ENCODE peak calls at places on chromosomes 1 and 21, in six cellular contexts. C, N, D, H, V and A are unnamed samples.

GRCh38 chr1:184156521-184157395 is 105.2 kb downstream of the TSEN15 start:
- DNase-seq in C (no peak), N (peak; percentile 77), D (no peak), H (no peak), V (peak; percentile 7), A (no peak)

GRCh38 chr1:245311887-245312286 is 157.1 kb downstream of the KIF26B start:
- DNase-seq in C (no peak), N (peak; percentile 16), D (no peak), H (no peak), V (no peak), A (no peak)

GRCh38 chr1:49163041-49163440 is 386.4 kb upstream of the BEND5 start:
- DNase-seq in C (no peak), N (no peak), D (no peak), H (no peak), V (no peak), A (no peak)

GRCh38 chr1:241228339-241228738 is 128.7 kb downstream of the RGS7 start:
- DNase-seq in C (no peak), N (no peak), D (no peak), H (no peak), V (no peak), A (no peak)

GRCh38 chr1:88922214-88922613 is 30.8 kb upstream of the GTF2B start:
- DNase-seq in C (no peak), N (peak; percentile 39), D (no peak), H (no peak), V (no peak), A (no peak)

GRCh38 chr1:41255978-41256377 is 13.9 kb upstream of the SCMH1 start:
- DNase-seq in C (peak; percentile 8), N (no peak), D (no peak), H (no peak), V (peak; percentile 11), A (no peak)

GRCh38 chr1:244387415-244387814 is 64.3 kb downstream of the ADSS2 start:
- DNase-seq in C (no peak), N (no peak), D (no peak), H (no peak), V (no peak), A (no peak)

GRCh38 chr1:45884700-45885099 is 81.3 kb downstream of the MAST2 start:
- DNase-seq in C (peak; percentile 37), N (no peak), D (no peak), H (no peak), V (no peak), A (no peak)

GRCh38 chr1:222912730-222913129 is 97.9 kb downstream of the DISP1 start:
- DNase-seq in C (peak; percentile 65), N (no peak), D (no peak), H (no peak), V (no peak), A (no peak)

GRCh38 chr1:44945992-44946391 is 40.4 kb downstream of the EIF2B3 start:
- DNase-seq in C (no peak), N (no peak), D (no peak), H (no peak), V (no peak), A (no peak)

GRCh38 chr1:207619833-207620572 is 24.9 kb upstream of the CR1L start:
- DNase-seq in C (peak; percentile 51), N (peak; percentile 72), D (peak; percentile 23), H (no peak), V (peak; percentile 74), A (peak; percentile 58)

GRCh38 chr1:11340248-11340632 is 67.2 kb downstream of the UBIAD1 start:
- DNase-seq in C (no peak), N (no peak), D (no peak), H (no peak), V (no peak), A (no peak)

GRCh38 chr1:19678493-19678892 is 13.8 kb downstream of the HTR6 start:
- DNase-seq in C (no peak), N (no peak), D (no peak), H (no peak), V (no peak), A (no peak)

GRCh38 chr1:78176448-78176847 is 130.7 kb downstream of the GIPC2 start:
- DNase-seq in C (peak; percentile 91), N (no peak), D (no peak), H (no peak), V (no peak), A (peak; percentile 34)

GRCh38 chr21:32747396-32747795 is 19.6 kb upstream of the SYNJ1 start:
- DNase-seq in C (no peak), N (no peak), D (no peak), H (no peak), V (no peak), A (no peak)

GRCh38 chr1:7149080-7149838 is 364.0 kb downstream of the CAMTA1 start:
- DNase-seq in C (no peak), N (peak; percentile 43), D (no peak), H (peak; percentile 73), V (no peak), A (no peak)

GRCh38 chr1:162548170-162548569 is 13.4 kb upstream of the UAP1 start:
- DNase-seq in C (peak; percentile 54), N (no peak), D (no peak), H (no peak), V (no peak), A (no peak)

GRCh38 chr1:232352956-232353355 is 277.0 kb downstream of the SIPA1L2 start:
- DNase-seq in C (no peak), N (no peak), D (no peak), H (no peak), V (no peak), A (peak; percentile 66)

GRCh38 chr1:39139723-39140360 is 64.7 kb upstream of the MACF1 start:
- DNase-seq in C (no peak), N (no peak), D (no peak), H (no peak), V (peak; percentile 36), A (peak; percentile 67)

GRCh38 chr1:39144943-39145650 is 59.4 kb upstream of the MACF1 start:
- DNase-seq in C (peak; percentile 58), N (no peak), D (no peak), H (no peak), V (peak; percentile 63), A (no peak)

GRCh38 chr1:39145651-39145970 is 58.9 kb upstream of the MACF1 start:
- DNase-seq in C (no peak), N (no peak), D (no peak), H (no peak), V (no peak), A (peak; percentile 53)

GRCh38 chr1:39142394-39143060 is 62.0 kb upstream of the MACF1 start:
- DNase-seq in C (no peak), N (peak; percentile 94), D (peak; percentile 42), H (peak; percentile 80), V (peak; percentile 97), A (no peak)

DNA sequence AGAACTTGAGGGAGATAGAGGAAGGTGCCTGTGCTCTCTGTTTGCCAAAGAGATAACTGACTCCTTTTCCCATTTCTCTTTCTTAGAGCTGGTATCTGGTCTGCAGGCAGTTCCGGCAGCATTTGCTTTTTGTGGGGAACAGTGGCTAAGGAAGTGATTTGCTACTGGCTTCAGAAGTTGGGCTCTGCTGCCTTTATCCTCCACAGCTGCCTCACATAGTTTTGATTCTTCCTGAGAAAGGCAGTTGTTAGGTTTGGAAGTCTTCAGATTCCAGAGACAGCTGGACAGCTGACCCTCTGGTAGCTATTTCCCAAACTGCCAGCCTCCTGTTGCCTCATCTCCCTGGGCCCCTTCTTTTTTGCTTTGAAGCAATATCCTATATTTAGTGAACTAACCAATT is 62.6 kb upstream of the MACF1 start:
- DNase-seq in C (peak; percentile 81), N (peak; percentile 94), D (peak; percentile 64), H (peak; percentile 76), V (peak; percentile 91), A (peak; percentile 72)
- H2BK5ac ChIP-seq in C (peak overlapping the region; percentile 95), N (no peak overlapping the region), D (no peak overlapping the region), H (no peak overlapping the region), V (no peak overlapping the region), A (peak overlapping the region; percentile 54)

DNA sequence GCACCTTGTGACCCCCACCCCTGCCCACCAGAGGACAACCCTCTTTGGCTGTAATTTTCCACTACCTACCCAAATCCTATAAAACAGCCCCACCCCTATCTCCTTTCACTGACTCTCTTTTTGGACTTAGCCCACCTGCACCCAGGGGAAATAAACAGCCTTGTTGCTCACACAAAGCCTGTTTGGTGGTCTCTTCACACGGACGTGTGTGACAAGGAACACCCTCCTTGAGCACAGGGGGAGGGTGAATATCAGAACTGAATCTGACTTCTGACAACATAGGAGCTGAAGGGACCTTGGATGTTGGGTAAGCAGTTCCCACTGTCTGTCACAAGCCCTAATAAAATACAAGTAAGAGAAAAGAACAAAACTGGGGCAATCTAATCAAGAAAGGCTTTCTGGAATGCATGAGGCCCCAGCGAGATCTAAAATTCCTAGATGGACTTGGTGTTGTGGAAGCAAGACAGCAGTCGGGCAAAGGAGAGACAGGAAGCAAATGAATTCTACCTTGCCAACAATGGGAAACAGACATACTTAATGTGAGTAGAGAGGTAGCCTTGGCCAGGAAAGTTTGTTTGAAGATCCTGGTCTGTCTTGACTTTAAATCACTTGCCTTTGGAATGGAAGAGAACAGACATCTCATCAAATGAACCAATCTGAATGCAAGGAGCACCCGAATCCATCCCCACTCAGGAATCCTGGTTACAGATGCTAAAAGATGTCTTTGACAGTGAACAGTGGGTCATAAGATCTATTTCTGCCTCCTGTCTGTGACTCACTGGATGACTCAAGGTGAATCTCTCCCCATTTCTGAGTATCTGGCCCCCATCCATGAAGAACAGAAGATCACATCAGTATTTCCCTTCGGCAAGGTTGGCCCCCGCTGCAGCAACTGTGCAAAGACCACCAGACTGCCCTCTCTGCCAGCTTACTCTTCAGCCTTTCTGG is 53.3 kb downstream of the OLFML3 start:
- DNase-seq in C (peak; percentile 87), N (peak; percentile 81), D (no peak), H (peak; percentile 71), V (peak; percentile 4), A (peak; percentile 58)
- H3K18ac ChIP-seq in C (no peak overlapping the region), N (peak overlapping the region; percentile 78), D (no peak overlapping the region), H (no peak overlapping the region), V (no peak overlapping the region), A (no peak overlapping the region)

GRCh38 chr1:3455630-3456448 is 1.4 kb downstream of the ARHGEF16 start:
- DNase-seq in C (no peak), N (no peak), D (no peak), H (no peak), V (no peak), A (no peak)
- H2BK5ac ChIP-seq in C (no peak overlapping the region), N (peak overlapping the region; percentile 82), D (peak overlapping the region; percentile 75), H (no peak overlapping the region), V (no peak overlapping the region), A (no peak overlapping the region)

GRCh38 chr1:182330303-182330702 is 61.3 kb downstream of the GLUL start:
- DNase-seq in C (no peak), N (no peak), D (no peak), H (no peak), V (peak; percentile 58), A (no peak)

GRCh38 chr1:182331412-182331811 is 60.2 kb downstream of the GLUL start:
- DNase-seq in C (no peak), N (no peak), D (no peak), H (no peak), V (no peak), A (no peak)

GRCh38 chr1:182328591-182328990 is 63.0 kb downstream of the GLUL start:
- DNase-seq in C (no peak), N (no peak), D (no peak), H (no peak), V (no peak), A (no peak)

GRCh38 chr1:182332256-182332655 is 59.3 kb downstream of the GLUL start:
- DNase-seq in C (no peak), N (no peak), D (no peak), H (no peak), V (no peak), A (no peak)

DNA sequence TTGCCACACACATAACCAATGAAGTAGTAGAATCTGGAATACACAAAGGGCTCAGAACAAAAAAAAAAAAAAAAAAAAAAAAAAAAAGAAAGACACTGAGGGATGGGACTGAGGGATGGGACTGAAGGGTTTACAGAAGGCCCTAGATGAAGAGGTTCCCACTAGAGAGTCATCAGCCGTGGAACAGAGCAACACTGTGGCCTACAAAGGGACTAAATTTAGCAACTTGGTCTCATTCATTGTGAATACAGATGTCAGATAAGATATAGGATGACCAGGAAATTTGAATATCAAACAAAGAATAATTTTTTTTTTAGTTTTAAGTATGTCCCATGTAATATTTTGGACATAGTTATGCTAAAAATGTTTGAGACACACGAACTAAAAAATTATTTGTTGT is 62.1 kb downstream of the GLUL start:
- DNase-seq in C (no peak), N (no peak), D (no peak), H (no peak), V (no peak), A (no peak)
- H3K18ac ChIP-seq in C (no peak overlapping the region), N (no peak overlapping the region), D (no peak overlapping the region), H (no peak overlapping the region), V (no peak overlapping the region), A (no peak overlapping the region)